ENCODE peak calls at places on chromosomes 7 and 10, in six cellular contexts. Z is stimulated activated CD8-positive, alpha-beta memory T cell treated with anti-CD3 and anti-CD28 coated beads, Interleukin-15, amount 100 ng/mL, for 4 hours; A is hypothalamus; F is keratinocyte; U is HT1080; T is GM12891. L is an unnamed sample.
A peak's percentile ranks its signal among the peaks of the same experiment; 100 is the strongest.

GRCh38 chr7:155987681-155988080 is 175.4 kb upstream of the SHH start:
- DNase-seq in Z (no peak), A (no peak), T (no peak), U (no peak), F (no peak), L (no peak)

GRCh38 chr7:25075459-25075858 is 49.6 kb downstream of the CYCS start:
- DNase-seq in T (no peak), Z (no peak), A (no peak), U (peak; percentile 53), F (no peak), L (no peak)

GRCh38 chr10:65571011-65571570 is 1354.7 kb upstream of the LRRTM3 start:
- DNase-seq in U (peak; percentile 51), A (no peak), F (peak; percentile 5), T (no peak), Z (no peak), L (no peak)

GRCh38 chr10:110421512-110422138 is 76.1 kb upstream of the DUSP5 start:
- DNase-seq in T (no peak), A (no peak), U (no peak), F (no peak), Z (no peak), L (no peak)

GRCh38 chr7:68678196-68678595 is 920.1 kb upstream of the AUTS2 start:
- DNase-seq in Z (no peak), F (no peak), T (no peak), U (no peak), A (no peak), L (no peak)

GRCh38 chr7:1637155-1637554 is 32.9 kb upstream of the ELFN1 start:
- DNase-seq in U (no peak), F (peak; percentile 9), A (no peak), T (no peak), Z (no peak), L (no peak)

GRCh38 chr7:27053153-27053552 is 42.6 kb downstream of the HOXA1 start:
- DNase-seq in A (no peak), T (no peak), U (no peak), Z (no peak), F (no peak), L (no peak)

GRCh38 chr10:29210469-29210868 is 78.4 kb upstream of the LYZL1 start:
- DNase-seq in U (no peak), A (no peak), F (no peak), T (no peak), Z (no peak), L (no peak)

GRCh38 chr7:158655507-158655906 is 49.1 kb downstream of the NCAPG2 start:
- DNase-seq in T (no peak), Z (no peak), A (no peak), U (no peak), F (no peak), L (no peak)

GRCh38 chr7:50508471-50508943 is 56.7 kb downstream of the DDC start:
- DNase-seq in T (no peak), A (no peak), Z (no peak), F (no peak), U (no peak), L (no peak)

GRCh38 chr7:94660006-94660405 is 4.1 kb upstream of the SGCE start:
- DNase-seq in Z (no peak), F (no peak), A (no peak), T (no peak), U (no peak), L (no peak)

GRCh38 chr7:135620980-135621850 is 41.1 kb upstream of the STMP1 start:
- DNase-seq in A (no peak), Z (no peak), U (peak; percentile 88), T (no peak), F (peak; percentile 17), L (no peak)

GRCh38 chr7:44530990-44531389 is 10.1 kb downstream of the NPC1L1 start:
- DNase-seq in T (no peak), Z (no peak), F (no peak), A (no peak), U (no peak), L (no peak)

GRCh38 chr7:96179863-96180262 is 142.0 kb downstream of the SLC25A13 start:
- DNase-seq in U (no peak), Z (no peak), T (no peak), A (no peak), F (no peak), L (no peak)

GRCh38 chr7:36879021-36879420 is 154.7 kb upstream of the AOAH start:
- DNase-seq in A (no peak), T (no peak), Z (no peak), F (no peak), U (no peak), L (no peak)

GRCh38 chr10:30683496-30683895 is 53.9 kb upstream of the LYZL2 start:
- DNase-seq in F (no peak), T (no peak), Z (no peak), A (no peak), U (no peak), L (no peak)

GRCh38 chr10:21687197-21687993 is 153.4 kb downstream of the MLLT10 start:
- DNase-seq in F (no peak), A (no peak), T (no peak), U (peak; percentile 14), Z (no peak), L (no peak)

GRCh38 chr7:134777908-134778580 is 1.4 kb upstream of the CALD1 start:
- DNase-seq in T (no peak), A (no peak), F (no peak), U (peak; percentile 7), Z (no peak), L (no peak)

GRCh38 chr7:7761974-7762769 is 43.8 kb upstream of the RPA3 start:
- DNase-seq in T (no peak), Z (no peak), U (peak; percentile 60), F (peak; percentile 30), A (no peak), L (peak; percentile 54)

L was measured in naive thymus-derived CD8-positive, alpha-beta T cell.